ENCODE peak calls at places on chromosomes 12 and 14, in four cellular contexts. J, D, C and Q are unnamed samples.

GRCh38 chr12:116933101-116933500 is 22.4 kb downstream of the FBXW8 start:
- DNase-seq in D (no peak), C (no peak), J (no peak), Q (no peak)

GRCh38 chr14:68364823-68365222 is 428.0 kb downstream of the ZFP36L1 start:
- DNase-seq in C (no peak), D (peak), J (no peak), Q (no peak)

GRCh38 chr14:106491851-106492250 is 965.5 kb downstream of the TMEM121 start:
- DNase-seq in J (peak), D (peak), C (peak), Q (no peak)

GRCh38 chr12:5546616-5547015 is 114.7 kb downstream of the NTF3 start:
- DNase-seq in J (no peak), D (no peak), C (peak), Q (no peak)

GRCh38 chr12:69570000-69570516 is 15.2 kb upstream of the CCT2 start:
- DNase-seq in D (no peak), J (peak), C (peak), Q (peak)

GRCh38 chr14:80955434-80955939 is at the start of gene TSHR:
- DNase-seq in D (peak), C (no peak), J (no peak), Q (no peak)

GRCh38 chr12:114665411-114666181 is 18.4 kb downstream of the TBX3 start:
- DNase-seq in J (peak), C (no peak), D (peak), Q (peak)

GRCh38 chr14:99273724-99274345 is 1.8 kb upstream of the BCL11B start:
- DNase-seq in J (no peak), D (peak), C (peak), Q (no peak)

GRCh38 chr12:121520586-121521086 is 60.2 kb downstream of the KDM2B start:
- DNase-seq in J (no peak), C (no peak), D (no peak), Q (no peak)
- H3K9ac ChIP-seq in J (no peak), C (no peak), D (no peak), Q (no peak)

GRCh38 chr14:63938198-63939005 is 85.6 kb downstream of the SYNE2 start:
- DNase-seq in C (no peak), D (no peak), J (no peak), Q (no peak)
- H3K4me3 ChIP-seq in C (no peak), D (no peak), J (no peak), Q (no peak)

GRCh38 chr12:32501835-32502333 is 102.5 kb downstream of the FGD4 start:
- DNase-seq in J (no peak), D (peak), C (peak), Q (peak)
- H3K9ac ChIP-seq in J (no peak), D (no peak), C (no peak), Q (peak)

GRCh38 chr14:64983439-64984310 is 3.0 kb upstream of the FNTB start:
- DNase-seq in J (peak), C (peak), D (peak), Q (peak)
- H3K4me3 ChIP-seq in J (peak), C (peak), D (no peak), Q (peak)